ENCODE peak calls at places on chromosomes 7 and 10, in six cellular contexts. Q, S, N, K, M and W are unnamed samples.

GRCh38 chr10:79238606-79239005 is 108.7 kb upstream of the PPIF start:
- DNase-seq in Q (no peak), S (no peak), N (no peak), K (no peak), M (no peak), W (no peak)

GRCh38 chr7:140350056-140350455 is 48.3 kb downstream of the SLC37A3 start:
- DNase-seq in Q (no peak), S (no peak), N (no peak), K (no peak), M (no peak), W (no peak)

GRCh38 chr10:55668326-55668922 is 692.6 kb downstream of the ZWINT start:
- DNase-seq in Q (no peak), S (no peak), N (peak), K (no peak), M (no peak), W (peak)

GRCh38 chr7:106358103-106358663 is 73.4 kb upstream of the NAMPT start:
- DNase-seq in Q (no peak), S (no peak), N (no peak), K (no peak), M (no peak), W (no peak)

GRCh38 chr7:28145931-28146330 is 34.7 kb downstream of the JAZF1 start:
- DNase-seq in Q (no peak), S (no peak), N (no peak), K (peak), M (no peak), W (no peak)

GRCh38 chr10:118459642-118460193 is 117.6 kb upstream of the FAM204A start:
- DNase-seq in Q (no peak), S (peak), N (peak), K (peak), M (peak), W (peak)

GRCh38 chr10:28722065-28722803 is 44.9 kb downstream of the BAMBI start:
- DNase-seq in Q (peak), S (no peak), N (peak), K (no peak), M (peak), W (no peak)

GRCh38 chr7:117674617-117675016 is 194.8 kb downstream of the CFTR start:
- DNase-seq in Q (no peak), S (no peak), N (no peak), K (no peak), M (no peak), W (no peak)

GRCh38 chr10:44033008-44033407 is 351.9 kb downstream of the CXCL12 start:
- DNase-seq in Q (no peak), S (no peak), N (no peak), K (no peak), M (no peak), W (no peak)

GRCh38 chr7:112233048-112233697 is 26.7 kb downstream of the ZNF277 start:
- DNase-seq in Q (no peak), S (no peak), N (no peak), K (no peak), M (no peak), W (no peak)

GRCh38 chr10:100146875-100147665 is 38.8 kb downstream of the ERLIN1 start:
- DNase-seq in Q (no peak), S (peak), N (no peak), K (no peak), M (no peak), W (no peak)

GRCh38 chr7:127504715-127505114 is 80.7 kb downstream of the GCC1 start:
- DNase-seq in Q (no peak), S (no peak), N (peak), K (no peak), M (no peak), W (peak)

GRCh38 chr7:97293031-97293430 is 175.5 kb downstream of the SDHAF3 start:
- DNase-seq in Q (no peak), S (no peak), N (no peak), K (no peak), M (no peak), W (no peak)

GRCh38 chr10:32445740-32446615 is at the start of gene CCDC7:
- DNase-seq in Q (peak), S (peak), N (peak), K (peak), M (peak), W (peak)

GRCh38 chr7:151745090-151745638 is 131.8 kb downstream of the PRKAG2 start:
- DNase-seq in Q (peak), S (no peak), N (peak), K (peak), M (no peak), W (peak)

GRCh38 chr7:150368098-150368883 is at the start of gene REPIN1:
- DNase-seq in Q (peak), S (peak), N (peak), K (peak), M (peak), W (peak)

GRCh38 chr10:35909291-35909690 is 267.2 kb upstream of the FZD8 start:
- DNase-seq in Q (no peak), S (no peak), N (no peak), K (no peak), M (no peak), W (no peak)

GRCh38 chr10:1739751-1740150 is 2.4 kb upstream of the ADARB2 start:
- DNase-seq in Q (no peak), S (no peak), N (no peak), K (no peak), M (no peak), W (no peak)

GRCh38 chr10:77392851-77393250 is 244.8 kb downstream of the KCNMA1 start:
- DNase-seq in Q (no peak), S (no peak), N (peak), K (no peak), M (no peak), W (no peak)

GRCh38 chr7:92325850-92326249 is 80.1 kb downstream of the ANKIB1 start:
- DNase-seq in Q (no peak), S (no peak), N (no peak), K (no peak), M (no peak), W (peak)

GRCh38 chr7:14861456-14861855 is 41.1 kb downstream of the DGKB start:
- DNase-seq in Q (no peak), S (no peak), N (no peak), K (no peak), M (no peak), W (no peak)

GRCh38 chr10:6321880-6322279 is 119.1 kb downstream of the PFKFB3 start:
- DNase-seq in Q (no peak), S (no peak), N (peak), K (no peak), M (no peak), W (no peak)

GRCh38 chr10:100186253-100186780 is 488 bp upstream of the ERLIN1 start:
- DNase-seq in Q (no peak), S (no peak), N (peak), K (no peak), M (peak), W (peak)

GRCh38 chr10:72173635-72174296 is 42.0 kb upstream of the ANAPC16 start:
- DNase-seq in Q (no peak), S (no peak), N (peak), K (no peak), M (no peak), W (no peak)

GRCh38 chr10:99920486-99920885 is 89.3 kb downstream of the DNMBP start:
- DNase-seq in Q (no peak), S (no peak), N (no peak), K (peak), M (no peak), W (no peak)

GRCh38 chr7:32905175-32905662 is 13.7 kb upstream of the KBTBD2 start:
- DNase-seq in Q (no peak), S (no peak), N (peak), K (no peak), M (peak), W (peak)

GRCh38 chr7:46003896-46004875 is 83.1 kb upstream of the IGFBP3 start:
- DNase-seq in Q (no peak), S (no peak), N (peak), K (no peak), M (no peak), W (no peak)

GRCh38 chr7:80934286-80934685 is 15.4 kb upstream of the SEMA3C start:
- DNase-seq in Q (no peak), S (no peak), N (no peak), K (no peak), M (no peak), W (no peak)

GRCh38 chr7:51080622-51081269 is 235.9 kb downstream of the COBL start:
- DNase-seq in Q (peak), S (peak), N (no peak), K (no peak), M (no peak), W (no peak)

GRCh38 chr7:26664735-26665420 is 199.5 kb downstream of the SKAP2 start:
- DNase-seq in Q (no peak), S (no peak), N (no peak), K (no peak), M (no peak), W (no peak)

GRCh38 chr7:151819826-151820225 is 57.1 kb downstream of the PRKAG2 start:
- DNase-seq in Q (no peak), S (no peak), N (no peak), K (peak), M (no peak), W (no peak)

GRCh38 chr7:68133045-68133444 is 1136.4 kb downstream of the TYW1 start:
- DNase-seq in Q (no peak), S (peak), N (no peak), K (no peak), M (no peak), W (no peak)

GRCh38 chr7:152571031-152571430 is 104.9 kb downstream of the XRCC2 start:
- DNase-seq in Q (no peak), S (no peak), N (no peak), K (no peak), M (no peak), W (no peak)

GRCh38 chr7:103729026-103729425 is 260.4 kb downstream of the RELN start:
- DNase-seq in Q (no peak), S (no peak), N (no peak), K (no peak), M (no peak), W (no peak)

GRCh38 chr10:74898201-74898976 is 72.0 kb downstream of the KAT6B start:
- DNase-seq in Q (no peak), S (no peak), N (peak), K (no peak), M (no peak), W (no peak)
- TF ChIP-seq POLR2A in Q (no peak), S (no peak), N (no peak), K (no peak), M (no peak), W (no peak)

GRCh38 chr10:103054621-103055020 is 136.5 kb downstream of the CNNM2 start:
- DNase-seq in Q (peak), S (no peak), N (no peak), K (no peak), M (no peak), W (no peak)
- TF ChIP-seq POLR2A in Q (no peak), S (no peak), N (no peak), K (no peak), M (no peak), W (no peak)

GRCh38 chr7:74482629-74483401 is 29.1 kb downstream of the GTF2IRD1 start:
- DNase-seq in Q (no peak), S (no peak), N (peak), K (no peak), M (peak), W (no peak)
- TF ChIP-seq POLR2A in Q (no peak), S (no peak), N (no peak), K (no peak), M (no peak), W (no peak)

DNA sequence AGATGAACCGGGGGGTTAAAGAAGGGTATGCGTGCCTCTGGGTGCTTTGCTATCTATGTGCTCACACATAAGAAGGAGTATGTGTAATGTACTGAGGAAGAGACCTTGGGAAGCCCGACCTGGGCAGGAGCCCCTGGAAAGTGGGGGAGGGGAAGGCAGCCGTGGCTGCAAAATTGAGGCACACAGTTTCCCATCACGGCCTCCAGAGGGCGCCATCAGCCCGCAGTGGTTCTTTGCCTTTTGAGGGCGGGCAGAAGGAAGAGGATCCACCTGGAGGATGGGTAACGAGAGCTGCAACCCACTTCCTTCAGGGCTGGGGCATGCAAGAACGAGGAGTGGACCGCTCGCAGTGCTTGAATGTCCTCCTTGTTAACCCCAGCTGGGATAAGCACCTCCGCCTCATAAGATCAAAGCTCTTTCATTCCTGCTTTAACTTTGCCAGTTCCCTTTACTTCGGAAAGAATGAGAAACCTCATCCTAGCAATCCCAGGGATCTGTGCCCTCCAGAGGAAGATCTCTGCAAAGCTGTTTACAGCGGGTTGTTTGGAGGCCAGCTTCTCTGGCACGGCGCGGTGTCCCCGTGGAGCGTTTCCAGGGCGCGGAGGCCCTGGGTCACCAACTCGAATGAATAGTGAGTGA is 77.9 kb downstream of the PCGF5 start:
- DNase-seq in Q (peak), S (no peak), N (peak), K (peak), M (peak), W (peak)
- TF ChIP-seq POLR2A in Q (no peak), S (no peak), N (no peak), K (no peak), M (no peak), W (no peak)

GRCh38 chr7:35037526-35038339 is 448 bp upstream of the DPY19L1 start:
- DNase-seq in Q (peak), S (peak), N (peak), K (peak), M (peak), W (peak)
- TF ChIP-seq POLR2A in Q (no peak), S (no peak), N (peak), K (no peak), M (no peak), W (peak)

GRCh38 chr7:2644514-2645273 is 12.9 kb downstream of the TTYH3 start:
- DNase-seq in Q (peak), S (no peak), N (no peak), K (peak), M (peak), W (no peak)
- TF ChIP-seq POLR2A in Q (no peak), S (no peak), N (no peak), K (no peak), M (no peak), W (no peak)

GRCh38 chr7:36151921-36152755 is 916 bp upstream of the EEPD1 start:
- DNase-seq in Q (no peak), S (no peak), N (no peak), K (no peak), M (peak), W (no peak)
- TF ChIP-seq POLR2A in Q (no peak), S (no peak), N (peak), K (no peak), M (no peak), W (no peak)

GRCh38 chr7:100965723-100966541 is 3.4 kb upstream of the MUC12 start:
- DNase-seq in Q (peak), S (no peak), N (peak), K (peak), M (peak), W (no peak)
- TF ChIP-seq POLR2A in Q (no peak), S (no peak), N (no peak), K (no peak), M (no peak), W (no peak)